ENCODE peak calls at places on chromosomes 7 and 10, in seven cellular contexts. One of them, this sample, is unnamed.

GRCh38 chr10:21758239-21758638 is 224.2 kb downstream of the MLLT10 start:
- DNase-seq in mesendoderm: peak
- DNase-seq in IMR-90: no peak
- DNase-seq in H9: no peak
- DNase-seq in mesenchymal stem cell: no peak
- DNase-seq in trophoblast cell: no peak
- DNase-seq in H1: no peak
- DNase-seq in this sample: no peak

GRCh38 chr7:50834136-50834535 is 51.4 kb upstream of the GRB10 start:
- DNase-seq in mesendoderm: no peak
- DNase-seq in IMR-90: no peak
- DNase-seq in H9: no peak
- DNase-seq in mesenchymal stem cell: no peak
- DNase-seq in trophoblast cell: no peak
- DNase-seq in H1: no peak
- DNase-seq in this sample: no peak

GRCh38 chr7:2163565-2163964 is 69.2 kb downstream of the MAD1L1 start:
- DNase-seq in mesendoderm: no peak
- DNase-seq in IMR-90: no peak
- DNase-seq in H9: no peak
- DNase-seq in mesenchymal stem cell: no peak
- DNase-seq in trophoblast cell: no peak
- DNase-seq in H1: no peak
- DNase-seq in this sample: no peak

GRCh38 chr7:112414855-112415490 is 35.3 kb upstream of the IFRD1 start:
- DNase-seq in mesendoderm: peak
- DNase-seq in IMR-90: peak
- DNase-seq in H9: no peak
- DNase-seq in mesenchymal stem cell: peak
- DNase-seq in trophoblast cell: no peak
- DNase-seq in H1: no peak
- DNase-seq in this sample: peak

GRCh38 chr7:84339306-84339705 is 144.7 kb upstream of the SEMA3A start:
- DNase-seq in mesendoderm: no peak
- DNase-seq in IMR-90: no peak
- DNase-seq in H9: no peak
- DNase-seq in mesenchymal stem cell: no peak
- DNase-seq in trophoblast cell: no peak
- DNase-seq in H1: no peak
- DNase-seq in this sample: no peak

GRCh38 chr10:12720217-12720981 is 281.1 kb downstream of the CCDC3 start:
- DNase-seq in mesendoderm: peak
- DNase-seq in IMR-90: peak
- DNase-seq in H9: no peak
- DNase-seq in mesenchymal stem cell: peak
- DNase-seq in trophoblast cell: peak
- DNase-seq in H1: no peak
- DNase-seq in this sample: no peak

GRCh38 chr7:81887691-81888090 is 117.8 kb upstream of the HGF start:
- DNase-seq in mesendoderm: no peak
- DNase-seq in IMR-90: no peak
- DNase-seq in H9: no peak
- DNase-seq in mesenchymal stem cell: no peak
- DNase-seq in trophoblast cell: no peak
- DNase-seq in H1: no peak
- DNase-seq in this sample: no peak

GRCh38 chr7:100401811-100402210 is 26.7 kb downstream of the ZCWPW1 start:
- DNase-seq in mesendoderm: no peak
- DNase-seq in IMR-90: no peak
- DNase-seq in H9: no peak
- DNase-seq in mesenchymal stem cell: no peak
- DNase-seq in trophoblast cell: no peak
- DNase-seq in H1: no peak
- DNase-seq in this sample: no peak

GRCh38 chr10:3452234-3452633 is 279.7 kb upstream of the PITRM1 start:
- DNase-seq in mesendoderm: peak
- DNase-seq in IMR-90: peak
- DNase-seq in H9: no peak
- DNase-seq in mesenchymal stem cell: peak
- DNase-seq in trophoblast cell: no peak
- DNase-seq in H1: no peak
- DNase-seq in this sample: no peak

GRCh38 chr7:98085674-98086073 is 21.0 kb upstream of the LMTK2 start:
- DNase-seq in mesendoderm: no peak
- DNase-seq in IMR-90: no peak
- DNase-seq in H9: no peak
- DNase-seq in mesenchymal stem cell: no peak
- DNase-seq in trophoblast cell: no peak
- DNase-seq in H1: no peak
- DNase-seq in this sample: no peak

GRCh38 chr10:113059001-113059780 is 109.1 kb downstream of the TCF7L2 start:
- DNase-seq in mesendoderm: peak
- DNase-seq in IMR-90: peak
- DNase-seq in H9: peak
- DNase-seq in mesenchymal stem cell: peak
- DNase-seq in trophoblast cell: no peak
- DNase-seq in H1: no peak
- DNase-seq in this sample: no peak

GRCh38 chr7:132650498-132650897 is 74.2 kb upstream of the PLXNA4 start:
- DNase-seq in mesendoderm: peak
- DNase-seq in IMR-90: peak
- DNase-seq in H9: no peak
- DNase-seq in mesenchymal stem cell: peak
- DNase-seq in trophoblast cell: no peak
- DNase-seq in H1: no peak
- DNase-seq in this sample: no peak

GRCh38 chr10:30199376-30200018 is 140.1 kb upstream of the JCAD start:
- DNase-seq in mesendoderm: no peak
- DNase-seq in IMR-90: no peak
- DNase-seq in H9: no peak
- DNase-seq in mesenchymal stem cell: no peak
- DNase-seq in trophoblast cell: no peak
- DNase-seq in H1: no peak
- DNase-seq in this sample: no peak

GRCh38 chr10:36181421-36181820 is 539.3 kb upstream of the FZD8 start:
- DNase-seq in mesendoderm: no peak
- DNase-seq in IMR-90: peak
- DNase-seq in H9: no peak
- DNase-seq in mesenchymal stem cell: peak
- DNase-seq in trophoblast cell: no peak
- DNase-seq in H1: no peak
- DNase-seq in this sample: no peak

GRCh38 chr7:80159802-80160201 is 25.2 kb downstream of the GNAI1 start:
- DNase-seq in mesendoderm: no peak
- DNase-seq in IMR-90: no peak
- DNase-seq in H9: no peak
- DNase-seq in mesenchymal stem cell: no peak
- DNase-seq in trophoblast cell: no peak
- DNase-seq in H1: no peak
- DNase-seq in this sample: no peak

GRCh38 chr7:39460486-39460885 is 105.7 kb upstream of the YAE1 start:
- DNase-seq in mesendoderm: no peak
- DNase-seq in IMR-90: no peak
- DNase-seq in H9: no peak
- DNase-seq in mesenchymal stem cell: no peak
- DNase-seq in trophoblast cell: no peak
- DNase-seq in H1: no peak
- DNase-seq in this sample: no peak
- H4K8ac ChIP-seq in mesendoderm: no peak
- H4K8ac ChIP-seq in IMR-90: no peak
- H4K8ac ChIP-seq in H9: no peak
- H4K8ac ChIP-seq in mesenchymal stem cell: no peak
- H4K8ac ChIP-seq in trophoblast cell: no peak
- H4K8ac ChIP-seq in H1: peak
- H4K8ac ChIP-seq in this sample: no peak

GRCh38 chr10:70967591-70968588 is 79.5 kb upstream of the PCBD1 start:
- DNase-seq in mesendoderm: peak
- DNase-seq in IMR-90: peak
- DNase-seq in H9: peak
- DNase-seq in mesenchymal stem cell: peak
- DNase-seq in trophoblast cell: no peak
- DNase-seq in H1: no peak
- DNase-seq in this sample: peak
- H4K8ac ChIP-seq in mesendoderm: no peak
- H4K8ac ChIP-seq in IMR-90: no peak
- H4K8ac ChIP-seq in H9: no peak
- H4K8ac ChIP-seq in mesenchymal stem cell: no peak
- H4K8ac ChIP-seq in trophoblast cell: no peak
- H4K8ac ChIP-seq in H1: no peak
- H4K8ac ChIP-seq in this sample: no peak

GRCh38 chr7:120421151-120421651 is 148.2 kb downstream of the KCND2 start:
- DNase-seq in mesendoderm: no peak
- DNase-seq in IMR-90: no peak
- DNase-seq in H9: no peak
- DNase-seq in mesenchymal stem cell: no peak
- DNase-seq in trophoblast cell: no peak
- DNase-seq in H1: no peak
- DNase-seq in this sample: no peak
- H4K8ac ChIP-seq in mesendoderm: no peak
- H4K8ac ChIP-seq in IMR-90: no peak
- H4K8ac ChIP-seq in H9: no peak
- H4K8ac ChIP-seq in mesenchymal stem cell: no peak
- H4K8ac ChIP-seq in trophoblast cell: no peak
- H4K8ac ChIP-seq in H1: no peak
- H4K8ac ChIP-seq in this sample: no peak

DNA sequence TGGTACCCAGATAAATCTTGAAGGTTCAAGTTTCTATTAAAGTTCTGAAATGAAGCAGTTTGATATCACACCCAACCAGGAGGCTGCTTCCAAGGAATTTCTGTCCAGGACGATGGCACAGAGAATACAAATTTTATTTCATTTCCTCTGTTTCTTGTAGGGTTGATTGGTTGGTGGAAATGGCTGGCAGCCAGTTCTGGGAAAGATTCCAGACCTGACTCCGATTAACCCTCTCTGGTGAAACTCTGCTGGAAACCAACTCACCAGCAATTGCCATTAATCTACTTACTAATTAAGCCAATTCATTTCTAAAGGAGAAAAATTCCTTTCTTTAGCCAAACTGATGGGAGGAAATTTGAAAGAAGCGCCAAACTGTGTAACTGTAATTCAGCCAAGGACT is 10.6 kb downstream of the PTF1A start:
- DNase-seq in mesendoderm: no peak
- DNase-seq in IMR-90: no peak
- DNase-seq in H9: no peak
- DNase-seq in mesenchymal stem cell: no peak
- DNase-seq in trophoblast cell: no peak
- DNase-seq in H1: no peak
- DNase-seq in this sample: no peak
- H4K8ac ChIP-seq in mesendoderm: no peak
- H4K8ac ChIP-seq in IMR-90: no peak
- H4K8ac ChIP-seq in H9: no peak
- H4K8ac ChIP-seq in mesenchymal stem cell: no peak
- H4K8ac ChIP-seq in trophoblast cell: no peak
- H4K8ac ChIP-seq in H1: no peak
- H4K8ac ChIP-seq in this sample: no peak

GRCh38 chr10:29144126-29144525 is 144.7 kb upstream of the LYZL1 start:
- DNase-seq in mesendoderm: peak
- DNase-seq in IMR-90: no peak
- DNase-seq in H9: no peak
- DNase-seq in mesenchymal stem cell: no peak
- DNase-seq in trophoblast cell: no peak
- DNase-seq in H1: no peak
- DNase-seq in this sample: no peak

GRCh38 chr10:29150010-29150409 is 138.9 kb upstream of the LYZL1 start:
- DNase-seq in mesendoderm: peak
- DNase-seq in IMR-90: no peak
- DNase-seq in H9: no peak
- DNase-seq in mesenchymal stem cell: no peak
- DNase-seq in trophoblast cell: no peak
- DNase-seq in H1: no peak
- DNase-seq in this sample: no peak

GRCh38 chr10:29146736-29147135 is 142.1 kb upstream of the LYZL1 start:
- DNase-seq in mesendoderm: peak
- DNase-seq in IMR-90: no peak
- DNase-seq in H9: no peak
- DNase-seq in mesenchymal stem cell: no peak
- DNase-seq in trophoblast cell: peak
- DNase-seq in H1: no peak
- DNase-seq in this sample: no peak

GRCh38 chr10:29142516-29143314 is 146.2 kb upstream of the LYZL1 start:
- DNase-seq in mesendoderm: peak
- DNase-seq in IMR-90: no peak
- DNase-seq in H9: peak
- DNase-seq in mesenchymal stem cell: peak
- DNase-seq in trophoblast cell: no peak
- DNase-seq in H1: peak
- DNase-seq in this sample: no peak

DNA sequence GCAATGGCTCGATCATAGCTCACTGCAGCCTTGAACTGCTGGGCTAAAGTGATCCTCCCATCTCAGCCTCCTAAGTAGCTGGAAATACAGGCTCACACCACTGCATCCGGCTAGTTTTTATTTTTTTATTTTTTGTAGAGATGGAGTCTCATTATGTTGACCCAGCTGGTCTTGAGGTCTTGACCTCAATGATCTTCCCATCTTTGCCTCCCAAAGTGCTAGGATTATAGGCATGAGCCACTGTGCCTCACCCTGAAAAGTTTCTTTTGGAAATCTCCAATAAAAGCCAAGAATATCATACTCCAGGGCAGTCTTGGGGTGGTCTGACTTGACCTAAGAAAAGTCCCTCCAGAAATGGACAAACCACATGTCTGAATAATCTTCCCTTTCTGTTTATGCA is 142.6 kb upstream of the LYZL1 start:
- DNase-seq in mesendoderm: no peak
- DNase-seq in IMR-90: no peak
- DNase-seq in H9: no peak
- DNase-seq in mesenchymal stem cell: no peak
- DNase-seq in trophoblast cell: no peak
- DNase-seq in H1: no peak
- DNase-seq in this sample: no peak
- H4K8ac ChIP-seq in mesendoderm: no peak
- H4K8ac ChIP-seq in IMR-90: no peak
- H4K8ac ChIP-seq in H9: no peak
- H4K8ac ChIP-seq in mesenchymal stem cell: no peak
- H4K8ac ChIP-seq in trophoblast cell: no peak
- H4K8ac ChIP-seq in H1: no peak
- H4K8ac ChIP-seq in this sample: no peak

This sample was measured in neuronal stem cell.